ENCODE peak calls at places on chromosomes 4 and X, in ten cellular contexts. C, T, Y, P, O, K, M, R, S and H are unnamed samples.

GRCh38 chr4:73104695-73105094 is 35.2 kb upstream of the COX18 start:
- DNase-seq in C (no peak), T (no peak), Y (no peak), P (no peak), O (no peak), K (no peak), M (no peak), R (no peak), S (no peak), H (no peak)

GRCh38 chr4:165079476-165079875 is 25.8 kb downstream of the TRIM75 start:
- DNase-seq in C (no peak), T (no peak), Y (peak), P (peak), O (no peak), K (no peak), M (peak), R (no peak), S (no peak), H (peak)

GRCh38 chr4:113742643-113743042 is 18.9 kb downstream of the CAMK2D start:
- DNase-seq in C (no peak), T (no peak), Y (no peak), P (no peak), O (no peak), K (no peak), M (no peak), R (no peak), S (no peak), H (no peak)

GRCh38 chrX:71181558-71181909 is 36.9 kb downstream of the NLGN3 start:
- DNase-seq in C (peak), T (no peak), Y (no peak), P (no peak), O (peak), K (peak), M (no peak), R (no peak), S (no peak), H (no peak)

GRCh38 chrX:12814434-12814833 is 23.2 kb downstream of the PRPS2 start:
- DNase-seq in C (peak), T (no peak), Y (peak), P (no peak), O (peak), K (peak), M (peak), R (peak), S (no peak), H (no peak)

GRCh38 chrX:15221321-15221720 is 48.6 kb downstream of the ASB9 start:
- DNase-seq in C (no peak), T (no peak), Y (no peak), P (no peak), O (no peak), K (no peak), M (no peak), R (no peak), S (no peak), H (no peak)

GRCh38 chr4:8353912-8354453 is 84.4 kb downstream of the HTRA3 start:
- DNase-seq in C (no peak), T (peak), Y (no peak), P (no peak), O (no peak), K (no peak), M (no peak), R (no peak), S (no peak), H (peak)

GRCh38 chr4:5795580-5795979 is 84.6 kb downstream of the EVC start:
- DNase-seq in C (no peak), T (no peak), Y (no peak), P (no peak), O (no peak), K (no peak), M (no peak), R (no peak), S (no peak), H (no peak)

GRCh38 chr4:81528200-81528599 is 56.5 kb upstream of the RASGEF1B start:
- DNase-seq in C (no peak), T (no peak), Y (no peak), P (no peak), O (no peak), K (no peak), M (no peak), R (no peak), S (no peak), H (no peak)

GRCh38 chr4:113394730-113395530 is 345.5 kb downstream of the ANK2 start:
- DNase-seq in C (peak), T (no peak), Y (peak), P (peak), O (peak), K (peak), M (peak), R (peak), S (no peak), H (peak)

GRCh38 chr4:121256887-121257426 is 92.8 kb upstream of the TNIP3 start:
- DNase-seq in C (no peak), T (no peak), Y (no peak), P (peak), O (no peak), K (no peak), M (no peak), R (no peak), S (no peak), H (no peak)

GRCh38 chr4:71009091-71009490 is 15.6 kb downstream of the DCK start:
- DNase-seq in C (no peak), T (no peak), Y (peak), P (no peak), O (no peak), K (no peak), M (no peak), R (no peak), S (no peak), H (no peak)

GRCh38 chr4:109041463-109041862 is 261.0 kb downstream of the COL25A1 start:
- DNase-seq in C (no peak), T (no peak), Y (peak), P (no peak), O (no peak), K (no peak), M (no peak), R (no peak), S (no peak), H (peak)

GRCh38 chr4:169957785-169958184 is 68.4 kb downstream of the MFAP3L start:
- DNase-seq in C (no peak), T (no peak), Y (no peak), P (no peak), O (no peak), K (no peak), M (no peak), R (no peak), S (no peak), H (no peak)

GRCh38 chrX:16687514-16687913 is 25.0 kb downstream of the CTPS2 start:
- DNase-seq in C (no peak), T (no peak), Y (no peak), P (no peak), O (no peak), K (no peak), M (no peak), R (no peak), S (no peak), H (no peak)

GRCh38 chr4:156999175-156999517 is 27.5 kb upstream of the PDGFC start:
- DNase-seq in C (no peak), T (no peak), Y (peak), P (peak), O (peak), K (no peak), M (no peak), R (no peak), S (no peak), H (peak)

GRCh38 chrX:122565952-122566351 is 618.1 kb upstream of the GRIA3 start:
- DNase-seq in C (no peak), T (no peak), Y (peak), P (peak), O (peak), K (no peak), M (no peak), R (no peak), S (no peak), H (peak)

GRCh38 chr4:82201805-82202636 is 171.8 kb downstream of the HNRNPD start:
- DNase-seq in C (peak), T (no peak), Y (peak), P (no peak), O (no peak), K (peak), M (peak), R (no peak), S (no peak), H (peak)

GRCh38 chrX:136162827-136163427 is 15.6 kb downstream of the FHL1 start:
- DNase-seq in C (peak), T (no peak), Y (peak), P (no peak), O (no peak), K (peak), M (no peak), R (no peak), S (no peak), H (no peak)

GRCh38 chr4:113811329-113811728 is 49.8 kb upstream of the CAMK2D start:
- DNase-seq in C (no peak), T (no peak), Y (peak), P (no peak), O (no peak), K (no peak), M (no peak), R (no peak), S (no peak), H (no peak)

GRCh38 chrX:10168226-10168625 is 11.5 kb downstream of the CLCN4 start:
- DNase-seq in C (no peak), T (no peak), Y (no peak), P (no peak), O (no peak), K (no peak), M (no peak), R (no peak), S (no peak), H (no peak)

GRCh38 chr4:66572949-66573348 is 902.7 kb upstream of the EPHA5 start:
- DNase-seq in C (no peak), T (no peak), Y (peak), P (peak), O (no peak), K (no peak), M (no peak), R (no peak), S (no peak), H (peak)

GRCh38 chr4:115187136-115187535 is 73.7 kb upstream of the NDST4 start:
- DNase-seq in C (no peak), T (no peak), Y (no peak), P (peak), O (no peak), K (no peak), M (no peak), R (no peak), S (no peak), H (peak)

GRCh38 chrX:130091976-130092522 is 18.2 kb downstream of the ELF4 start:
- DNase-seq in C (peak), T (peak), Y (no peak), P (no peak), O (no peak), K (peak), M (peak), R (peak), S (no peak), H (no peak)

GRCh38 chr4:130632731-130633604 is 1537.0 kb downstream of the C4orf33 start:
- DNase-seq in C (no peak), T (no peak), Y (no peak), P (no peak), O (no peak), K (no peak), M (no peak), R (no peak), S (no peak), H (peak)